ENCODE peak calls at places on chromosomes 4 and X, in nine cellular contexts. Z is activated CD4-positive, alpha-beta T cell treated with anti-CD3 and anti-CD28 coated beads for 48 hours; P is naive thymus-derived CD8-positive, alpha-beta T cell; E is immature natural killer cell; A is AG08395; U is cardiac muscle cell; B is T-helper 2 cell; X is mucosa of descending colon; S is GDM1. R is an unnamed sample.

GRCh38 chr4:5052424-5052702 is 1.1 kb downstream of the STK32B start:
- DNase-seq in Z (no peak), P (no peak), E (no peak), A (no peak), U (no peak), B (no peak), X (no peak), S (no peak), R (no peak)

GRCh38 chr4:91170756-91171155 is 1043.6 kb downstream of the CCSER1 start:
- DNase-seq in Z (no peak), P (no peak), E (no peak), A (no peak), U (no peak), B (no peak), X (no peak), S (no peak), R (no peak)

GRCh38 chrX:46326161-46326560 is 219.1 kb downstream of the ZNF674 start:
- DNase-seq in Z (no peak), P (no peak), E (no peak), A (no peak), U (peak; percentile 27), B (no peak), X (no peak), S (no peak), R (no peak)

GRCh38 chrX:30668581-30668980 is 15.4 kb downstream of the GK start:
- DNase-seq in Z (no peak), P (no peak), E (no peak), A (no peak), U (no peak), B (no peak), X (no peak), S (no peak), R (no peak)

GRCh38 chrX:3550160-3550765 is 163.2 kb downstream of the PRKX start:
- DNase-seq in Z (no peak), P (no peak), E (no peak), A (no peak), U (peak; percentile 32), B (no peak), X (no peak), S (no peak), R (no peak)

GRCh38 chr4:100489316-100489715 is 28.5 kb downstream of the EMCN start:
- DNase-seq in Z (no peak), P (no peak), E (no peak), A (no peak), U (peak; percentile 42), B (no peak), X (no peak), S (no peak), R (no peak)

GRCh38 chrX:124573458-124573857 is 227.1 kb downstream of the SH2D1A start:
- DNase-seq in Z (no peak), P (no peak), E (no peak), A (no peak), U (peak; percentile 0), B (no peak), X (no peak), S (no peak), R (no peak)

GRCh38 chrX:119784747-119785446 is 6.5 kb downstream of the RPL39 start:
- DNase-seq in Z (peak; percentile 66), P (peak; percentile 67), E (peak; percentile 42), A (peak; percentile 31), U (peak; percentile 41), B (no peak), X (no peak), S (peak; percentile 29), R (peak; percentile 23)

GRCh38 chr4:43277003-43277402 is 384.5 kb downstream of the GRXCR1 start:
- DNase-seq in Z (no peak), P (no peak), E (no peak), A (no peak), U (peak; percentile 7), B (no peak), X (no peak), S (no peak), R (no peak)

GRCh38 chr4:21792736-21793135 is 155.8 kb downstream of the KCNIP4 start:
- DNase-seq in Z (no peak), P (no peak), E (no peak), A (no peak), U (no peak), B (no peak), X (no peak), S (no peak), R (no peak)

GRCh38 chr4:38678078-38678477 is 14.1 kb downstream of the KLF3 start:
- DNase-seq in Z (no peak), P (no peak), E (no peak), A (peak; percentile 81), U (peak; percentile 80), B (no peak), X (no peak), S (no peak), R (no peak)

GRCh38 chrX:96576358-96576757 is 108.3 kb upstream of the DIAPH2 start:
- DNase-seq in Z (no peak), P (no peak), E (no peak), A (peak; percentile 7), U (no peak), B (no peak), X (no peak), S (no peak), R (no peak)

GRCh38 chrX:152907084-152907651 is 9.3 kb downstream of the ZNF185 start:
- DNase-seq in Z (peak; percentile 13), P (no peak), E (no peak), A (no peak), U (peak; percentile 67), B (no peak), X (peak; percentile 37), S (no peak), R (no peak)

GRCh38 chr4:104571341-104571740 is 76.6 kb upstream of the CXXC4 start:
- DNase-seq in Z (no peak), P (no peak), E (no peak), A (no peak), U (no peak), B (no peak), X (no peak), S (no peak), R (no peak)

GRCh38 chr4:96767815-96768480 is 928.1 kb downstream of the PDHA2 start:
- DNase-seq in Z (no peak), P (no peak), E (no peak), A (no peak), U (peak; percentile 1), B (no peak), X (no peak), S (no peak), R (no peak)

GRCh38 chr4:112889619-112890294 is 159.7 kb upstream of the ANK2 start:
- DNase-seq in Z (no peak), P (no peak), E (no peak), A (peak; percentile 39), U (peak; percentile 91), B (no peak), X (no peak), S (no peak), R (no peak)

GRCh38 chr4:153137168-153137567 is 67.1 kb upstream of the TRIM2 start:
- DNase-seq in Z (no peak), P (no peak), E (no peak), A (peak; percentile 97), U (peak; percentile 90), B (no peak), X (no peak), S (no peak), R (no peak)

R was measured in AML-193.